ENCODE peak calls at places on chromosomes 4 and X, in four cellular contexts. L, B, N and M are unnamed samples. For H3K4me1, the result is how much of the 10 kb centered on the place peaks cover.

GRCh38 chr4:11106769-11107168 is 321.9 kb downstream of the HS3ST1 start:
- DNase-seq in B (no peak), L (no peak), N (no peak), M (no peak)

GRCh38 chr4:31415629-31416028 is 695.5 kb downstream of the PCDH7 start:
- DNase-seq in N (no peak), B (no peak), L (no peak), M (no peak)

GRCh38 chrX:13364230-13364629 is 44.4 kb upstream of the ATXN3L start:
- DNase-seq in N (no peak), L (no peak), B (no peak), M (no peak)

GRCh38 chr4:137422666-137423065 is 109.6 kb downstream of the PCDH18 start:
- DNase-seq in L (no peak), B (no peak), N (no peak), M (no peak)

GRCh38 chr4:140637836-140638235 is 69.1 kb upstream of the UCP1 start:
- DNase-seq in B (no peak), N (peak), L (no peak), M (peak)

GRCh38 chr4:89745708-89746107 is 91.3 kb downstream of the SNCA start:
- DNase-seq in B (no peak), N (no peak), L (no peak), M (no peak)

GRCh38 chr4:15402146-15402545 is 25.7 kb upstream of the C1QTNF7 start:
- DNase-seq in L (no peak), N (no peak), B (no peak), M (no peak)

GRCh38 chr4:74189331-74190043 is 31.6 kb downstream of the MTHFD2L start:
- DNase-seq in N (peak), L (no peak), B (no peak), M (peak)

GRCh38 chr4:35325908-35326453 is 918.3 kb downstream of the ARAP2 start:
- DNase-seq in N (no peak), B (no peak), L (no peak), M (no peak)

GRCh38 chr4:123785515-123785914 is 388.9 kb downstream of the SPRY1 start:
- DNase-seq in B (peak), N (no peak), L (peak), M (no peak)

GRCh38 chr4:38923746-38924145 is 56.1 kb downstream of the FAM114A1 start:
- DNase-seq in N (no peak), B (no peak), L (no peak), M (no peak)

DNA sequence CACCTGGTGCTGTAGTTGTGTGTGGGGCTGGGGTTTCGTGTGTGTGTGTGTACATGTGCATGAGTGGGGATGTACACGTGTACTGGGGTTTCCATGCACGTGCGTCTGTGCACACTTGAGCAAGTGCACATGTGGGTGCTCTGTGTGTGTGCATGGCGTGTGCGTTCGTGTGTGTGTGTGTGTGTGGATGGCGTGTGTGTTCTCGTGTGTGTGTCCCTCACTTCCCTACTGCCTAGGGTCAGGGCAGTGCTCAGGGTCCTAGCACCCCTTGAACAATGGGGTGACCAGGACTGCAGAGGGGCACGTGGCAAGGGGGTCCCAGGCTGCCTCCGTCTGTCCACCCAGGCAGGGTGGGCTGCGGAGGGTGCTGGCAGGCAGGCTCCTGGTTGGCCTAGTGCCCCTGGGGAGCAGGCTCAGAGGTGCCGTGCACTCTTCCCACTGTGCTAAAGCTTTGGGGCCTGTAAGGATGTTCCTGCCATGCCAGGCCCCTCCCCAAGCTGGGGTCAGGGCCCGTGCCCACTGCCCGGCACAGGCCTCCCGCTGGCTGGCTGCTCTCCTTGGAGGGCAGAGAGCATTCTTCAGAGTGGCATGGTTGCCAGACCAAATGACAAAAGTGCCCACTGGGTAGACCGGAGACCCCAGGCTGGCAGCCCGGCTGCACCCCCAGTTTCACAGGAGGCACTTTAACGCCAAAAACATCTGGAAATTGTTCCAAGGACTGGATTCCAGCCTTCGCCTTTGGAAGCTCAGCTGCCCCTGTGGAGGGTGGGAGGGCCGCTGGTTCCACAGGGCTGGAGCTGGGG is 29.1 kb downstream of the FGFRL1 start:
- DNase-seq in L (no peak), N (no peak), B (no peak), M (no peak)
- H3K4me1 ChIP-seq in L (under half), N (under half), B (half or more), M (under half)

DNA sequence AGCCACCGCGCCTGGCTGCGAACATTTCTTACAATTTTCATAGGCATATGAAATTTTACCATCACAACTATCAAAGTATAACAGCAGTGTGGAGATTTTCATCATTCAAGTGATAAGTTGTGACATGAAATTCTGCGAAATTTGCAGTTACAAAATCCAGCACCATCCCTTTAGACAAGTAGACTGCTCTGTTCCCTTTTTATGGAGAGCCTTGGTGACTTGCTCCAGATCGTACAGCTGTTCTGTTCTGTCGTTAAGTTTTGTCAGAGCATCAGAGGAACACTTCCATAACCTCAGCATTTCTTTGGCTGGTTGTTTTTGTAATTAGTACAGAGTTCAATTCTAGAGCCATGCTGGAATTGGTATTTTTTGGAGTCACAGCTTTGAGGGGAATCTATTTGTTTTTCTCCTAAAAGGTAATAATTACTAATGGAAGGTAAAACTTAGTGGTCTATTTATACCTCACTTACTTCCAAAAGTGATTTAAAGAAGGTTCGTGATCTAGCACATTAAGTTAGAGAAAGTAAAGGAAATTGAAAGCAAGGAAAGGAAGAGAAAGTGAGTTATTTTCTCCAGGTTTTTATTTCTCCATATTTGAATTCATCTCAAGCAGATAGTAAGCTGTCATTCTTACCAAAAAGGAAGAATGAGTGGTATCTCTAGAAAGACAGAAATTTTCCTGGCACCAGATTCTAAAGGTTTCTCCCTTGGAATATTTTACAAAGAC is 22.1 kb downstream of the ZRSR2 start:
- DNase-seq in N (no peak), B (no peak), L (no peak), M (no peak)
- TF ChIP-seq CTCF in N (no peak), B (no peak), L (no peak), M (no peak)

GRCh38 chr4:128770807-128771206 is 38.7 kb upstream of the JADE1 start:
- DNase-seq in N (no peak), B (no peak), L (no peak), M (no peak)
- H3K4me1 ChIP-seq in N (under half), B (under half), L (under half), M (under half)

DNA sequence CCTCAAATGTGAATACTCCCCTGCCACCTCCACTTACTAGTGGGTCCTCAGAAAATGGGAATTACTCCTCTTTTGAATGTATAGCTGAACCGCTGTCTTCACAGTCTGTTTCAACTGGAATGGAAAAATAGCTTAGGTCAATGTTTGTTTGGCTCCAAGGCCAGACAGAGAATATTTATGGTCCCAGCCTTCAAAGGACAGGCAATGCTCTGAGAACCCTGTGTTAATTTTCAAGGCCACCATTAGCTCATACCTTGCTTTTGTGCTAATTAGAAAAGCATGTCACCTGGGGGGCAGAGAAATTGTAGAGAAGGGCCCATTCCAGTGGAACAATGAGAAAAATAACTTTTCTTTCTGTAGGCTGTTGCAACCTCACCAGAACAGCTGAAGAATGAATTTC is 4.6 kb upstream of the MORF4L2 start:
- DNase-seq in L (no peak), N (no peak), B (no peak), M (no peak)
- TF ChIP-seq CTCF in L (no peak), N (no peak), B (no peak), M (no peak)

GRCh38 chrX:153869473-153870287 is 16.3 kb downstream of the L1CAM start:
- DNase-seq in N (no peak), B (no peak), L (no peak), M (no peak)
- H3K4me1 ChIP-seq in N (under half), B (under half), L (under half), M (under half)

GRCh38 chrX:3815896-3816664 is 102.6 kb upstream of the PRKX start:
- DNase-seq in B (peak), L (peak), N (peak), M (peak)

GRCh38 chrX:3807906-3808305 is 94.5 kb upstream of the PRKX start:
- DNase-seq in B (no peak), N (no peak), L (no peak), M (no peak)

GRCh38 chrX:3806630-3807029 is 93.2 kb upstream of the PRKX start:
- DNase-seq in N (peak), B (no peak), L (no peak), M (no peak)

GRCh38 chrX:3811331-3812311 is 98.2 kb upstream of the PRKX start:
- DNase-seq in N (peak), L (no peak), B (no peak), M (peak)
- TF ChIP-seq CTCF in N (peak), L (peak), B (no peak), M (peak)